ENCODE peak calls at places on chromosomes 1 and 21, in four cellular contexts. One of them, this sample, is unnamed.
A peak's percentile ranks its signal among the peaks of the same experiment; 100 is the strongest.

GRCh38 chr1:248841702-248842395 is 3.8 kb downstream of the ZNF672 start:
- DNase-seq in germinal center: no peak
- DNase-seq in H7: no peak
- DNase-seq in NCI-H345: peak; percentile 14
- DNase-seq in this sample: no peak

GRCh38 chr21:17416139-17416538 is 96.7 kb upstream of the CXADR start:
- DNase-seq in H7: no peak
- DNase-seq in NCI-H345: no peak
- DNase-seq in germinal center: no peak
- DNase-seq in this sample: no peak

GRCh38 chr1:81801032-81801833 is 499 bp downstream of the ADGRL2 start:
- DNase-seq in NCI-H345: peak; percentile 86
- DNase-seq in H7: peak; percentile 77
- DNase-seq in germinal center: peak; percentile 3
- DNase-seq in this sample: peak; percentile 31

GRCh38 chr1:17624540-17625256 is 85.2 kb downstream of the ARHGEF10L start:
- DNase-seq in germinal center: no peak
- DNase-seq in NCI-H345: peak; percentile 8
- DNase-seq in H7: no peak
- DNase-seq in this sample: no peak

GRCh38 chr1:150210086-150210485 is 25.8 kb downstream of the ANP32E start:
- DNase-seq in NCI-H345: no peak
- DNase-seq in H7: no peak
- DNase-seq in germinal center: no peak
- DNase-seq in this sample: no peak

GRCh38 chr1:192788184-192788583 is 20.7 kb upstream of the RGS2 start:
- DNase-seq in germinal center: no peak
- DNase-seq in NCI-H345: no peak
- DNase-seq in H7: no peak
- DNase-seq in this sample: no peak

GRCh38 chr1:205920159-205920558 is 23.1 kb downstream of the SLC26A9 start:
- DNase-seq in H7: peak; percentile 2
- DNase-seq in NCI-H345: peak; percentile 87
- DNase-seq in germinal center: no peak
- DNase-seq in this sample: no peak

GRCh38 chr1:81664341-81664740 is 136.4 kb upstream of the ADGRL2 start:
- DNase-seq in germinal center: no peak
- DNase-seq in NCI-H345: no peak
- DNase-seq in H7: no peak
- DNase-seq in this sample: no peak

GRCh38 chr1:64196074-64196869 is 7.2 kb upstream of the UBE2U start:
- DNase-seq in NCI-H345: no peak
- DNase-seq in germinal center: no peak
- DNase-seq in H7: no peak
- DNase-seq in this sample: no peak

GRCh38 chr1:89044970-89045695 is 19.9 kb downstream of the GBP1 start:
- DNase-seq in germinal center: no peak
- DNase-seq in NCI-H345: no peak
- DNase-seq in H7: no peak
- DNase-seq in this sample: no peak

GRCh38 chr1:67831850-67832513 is 1.3 kb downstream of the GNG12 start:
- DNase-seq in H7: peak; percentile 50
- DNase-seq in NCI-H345: peak; percentile 49
- DNase-seq in germinal center: peak; percentile 5
- DNase-seq in this sample: peak; percentile 49

GRCh38 chr1:65292861-65293593 is 16.3 kb upstream of the DNAJC6 start:
- DNase-seq in NCI-H345: no peak
- DNase-seq in germinal center: no peak
- DNase-seq in H7: no peak
- DNase-seq in this sample: no peak

GRCh38 chr1:32969556-32969955 is 4.9 kb upstream of the RNF19B start:
- DNase-seq in NCI-H345: no peak
- DNase-seq in germinal center: no peak
- DNase-seq in H7: no peak
- DNase-seq in this sample: no peak

GRCh38 chr1:7325254-7325653 is 445.8 kb upstream of the VAMP3 start:
- DNase-seq in H7: no peak
- DNase-seq in germinal center: no peak
- DNase-seq in NCI-H345: no peak
- DNase-seq in this sample: no peak

GRCh38 chr1:246067432-246068021 is 439.6 kb downstream of the SMYD3 start:
- DNase-seq in germinal center: no peak
- DNase-seq in NCI-H345: no peak
- DNase-seq in H7: no peak
- DNase-seq in this sample: no peak

GRCh38 chr1:91402023-91402422 is 2.6 kb downstream of the HFM1 start:
- DNase-seq in H7: peak; percentile 9
- DNase-seq in germinal center: peak; percentile 28
- DNase-seq in NCI-H345: peak; percentile 45
- DNase-seq in this sample: no peak

GRCh38 chr1:201397675-201398074 is 1.4 kb downstream of the LAD1 start:
- DNase-seq in H7: no peak
- DNase-seq in germinal center: no peak
- DNase-seq in NCI-H345: no peak
- DNase-seq in this sample: no peak

GRCh38 chr21:39136711-39137110 is 46.5 kb downstream of the PSMG1 start:
- DNase-seq in germinal center: no peak
- DNase-seq in H7: no peak
- DNase-seq in NCI-H345: no peak
- DNase-seq in this sample: no peak

GRCh38 chr1:178262101-178262500 is 168.2 kb downstream of the RASAL2 start:
- DNase-seq in germinal center: no peak
- DNase-seq in NCI-H345: no peak
- DNase-seq in H7: peak; percentile 26
- DNase-seq in this sample: no peak